ENCODE peak calls at places on chromosome 7, in six cellular contexts. One of them, this sample, is unnamed. For H3K36me3 and H3K27me3, the result is how much of the 10 kb centered on the place peaks cover.

GRCh38 chr7:154794147-154794780 is 208.7 kb downstream of the PAXIP1 start:
- DNase-seq in heart right ventricle: no peak
- DNase-seq in fibroblast of lung: no peak
- DNase-seq in HCT116: no peak
- DNase-seq in GM23248: no peak
- DNase-seq in upper lobe of right lung: no peak
- DNase-seq in this sample: peak

GRCh38 chr7:47352394-47352968 is 229.4 kb downstream of the TNS3 start:
- DNase-seq in fibroblast of lung: no peak
- DNase-seq in heart right ventricle: no peak
- DNase-seq in upper lobe of right lung: peak
- DNase-seq in GM23248: no peak
- DNase-seq in HCT116: no peak
- DNase-seq in this sample: no peak

GRCh38 chr7:30430300-30430699 is 48.3 kb downstream of the NOD1 start:
- DNase-seq in GM23248: no peak
- DNase-seq in fibroblast of lung: no peak
- DNase-seq in upper lobe of right lung: no peak
- DNase-seq in heart right ventricle: no peak
- DNase-seq in HCT116: no peak
- DNase-seq in this sample: no peak

GRCh38 chr7:44216019-44216418 is 15.2 kb downstream of the YKT6 start:
- DNase-seq in fibroblast of lung: no peak
- DNase-seq in HCT116: no peak
- DNase-seq in heart right ventricle: peak
- DNase-seq in upper lobe of right lung: peak
- DNase-seq in GM23248: no peak
- DNase-seq in this sample: peak

GRCh38 chr7:148110097-148110868 is 480.3 kb upstream of the C7orf33 start:
- DNase-seq in fibroblast of lung: no peak
- DNase-seq in GM23248: no peak
- DNase-seq in heart right ventricle: no peak
- DNase-seq in HCT116: no peak
- DNase-seq in upper lobe of right lung: no peak
- DNase-seq in this sample: peak

GRCh38 chr7:81672872-81673271 is 97.0 kb downstream of the HGF start:
- DNase-seq in upper lobe of right lung: no peak
- DNase-seq in GM23248: no peak
- DNase-seq in heart right ventricle: no peak
- DNase-seq in HCT116: no peak
- DNase-seq in fibroblast of lung: no peak
- DNase-seq in this sample: peak

GRCh38 chr7:51160990-51161615 is 155.5 kb downstream of the COBL start:
- DNase-seq in fibroblast of lung: peak
- DNase-seq in upper lobe of right lung: peak
- DNase-seq in HCT116: peak
- DNase-seq in GM23248: peak
- DNase-seq in heart right ventricle: peak
- DNase-seq in this sample: peak

GRCh38 chr7:81167934-81168333 is 249.1 kb upstream of the SEMA3C start:
- DNase-seq in fibroblast of lung: no peak
- DNase-seq in heart right ventricle: no peak
- DNase-seq in HCT116: no peak
- DNase-seq in GM23248: no peak
- DNase-seq in upper lobe of right lung: no peak
- DNase-seq in this sample: no peak

GRCh38 chr7:107939472-107940145 is 48.6 kb downstream of the DLD start:
- DNase-seq in heart right ventricle: peak
- DNase-seq in HCT116: no peak
- DNase-seq in GM23248: peak
- DNase-seq in upper lobe of right lung: no peak
- DNase-seq in fibroblast of lung: peak
- DNase-seq in this sample: no peak

GRCh38 chr7:36115448-36116321 is 37.4 kb upstream of the EEPD1 start:
- DNase-seq in heart right ventricle: peak
- DNase-seq in upper lobe of right lung: peak
- DNase-seq in fibroblast of lung: peak
- DNase-seq in GM23248: peak
- DNase-seq in HCT116: peak
- DNase-seq in this sample: no peak

GRCh38 chr7:156607332-156608175 is 33.0 kb upstream of the RNF32 start:
- DNase-seq in HCT116: no peak
- DNase-seq in fibroblast of lung: peak
- DNase-seq in GM23248: peak
- DNase-seq in heart right ventricle: no peak
- DNase-seq in upper lobe of right lung: no peak
- DNase-seq in this sample: peak

GRCh38 chr7:146375155-146375554 is 258.6 kb downstream of the CNTNAP2 start:
- DNase-seq in fibroblast of lung: no peak
- DNase-seq in heart right ventricle: no peak
- DNase-seq in upper lobe of right lung: no peak
- DNase-seq in HCT116: no peak
- DNase-seq in GM23248: no peak
- DNase-seq in this sample: no peak

GRCh38 chr7:325811-326210 is 35.8 kb downstream of the FOXL3 start:
- DNase-seq in HCT116: no peak
- DNase-seq in fibroblast of lung: no peak
- DNase-seq in heart right ventricle: no peak
- DNase-seq in upper lobe of right lung: no peak
- DNase-seq in GM23248: no peak
- DNase-seq in this sample: no peak

GRCh38 chr7:149727053-149727452 is 46.3 kb downstream of the ZNF467 start:
- DNase-seq in fibroblast of lung: no peak
- DNase-seq in heart right ventricle: no peak
- DNase-seq in upper lobe of right lung: peak
- DNase-seq in HCT116: no peak
- DNase-seq in GM23248: no peak
- DNase-seq in this sample: no peak

GRCh38 chr7:142248-142955 is 50.0 kb upstream of the FAM20C start:
- DNase-seq in fibroblast of lung: peak
- DNase-seq in HCT116: no peak
- DNase-seq in GM23248: no peak
- DNase-seq in upper lobe of right lung: peak
- DNase-seq in heart right ventricle: peak
- DNase-seq in this sample: no peak

GRCh38 chr7:37395618-37396259 is 52.9 kb downstream of the ELMO1 start:
- DNase-seq in GM23248: no peak
- DNase-seq in HCT116: no peak
- DNase-seq in heart right ventricle: no peak
- DNase-seq in upper lobe of right lung: no peak
- DNase-seq in fibroblast of lung: no peak
- DNase-seq in this sample: no peak

GRCh38 chr7:12494354-12495024 is 76.0 kb upstream of the SCIN start:
- DNase-seq in heart right ventricle: no peak
- DNase-seq in HCT116: no peak
- DNase-seq in fibroblast of lung: no peak
- DNase-seq in upper lobe of right lung: no peak
- DNase-seq in GM23248: no peak
- DNase-seq in this sample: peak

GRCh38 chr7:14837216-14837615 is 65.3 kb downstream of the DGKB start:
- DNase-seq in GM23248: peak
- DNase-seq in fibroblast of lung: peak
- DNase-seq in upper lobe of right lung: no peak
- DNase-seq in heart right ventricle: no peak
- DNase-seq in HCT116: no peak
- DNase-seq in this sample: no peak

GRCh38 chr7:135620980-135621850 is 41.1 kb upstream of the STMP1 start:
- DNase-seq in GM23248: peak
- DNase-seq in upper lobe of right lung: no peak
- DNase-seq in heart right ventricle: no peak
- DNase-seq in fibroblast of lung: peak
- DNase-seq in HCT116: peak
- DNase-seq in this sample: peak
- H3K36me3 ChIP-seq in GM23248: under half
- H3K36me3 ChIP-seq in upper lobe of right lung: half or more
- H3K36me3 ChIP-seq in heart right ventricle: half or more
- H3K36me3 ChIP-seq in fibroblast of lung: under half
- H3K36me3 ChIP-seq in HCT116: under half
- H3K36me3 ChIP-seq in this sample: under half

GRCh38 chr7:151168787-151169162 is 1.3 kb upstream of the GBX1 start:
- DNase-seq in HCT116: no peak
- DNase-seq in heart right ventricle: no peak
- DNase-seq in GM23248: no peak
- DNase-seq in upper lobe of right lung: peak
- DNase-seq in fibroblast of lung: no peak
- DNase-seq in this sample: no peak
- H3K4me3 ChIP-seq in HCT116: no peak
- H3K4me3 ChIP-seq in heart right ventricle: no peak
- H3K4me3 ChIP-seq in GM23248: no peak
- H3K4me3 ChIP-seq in upper lobe of right lung: no peak
- H3K4me3 ChIP-seq in fibroblast of lung: no peak
- H3K4me3 ChIP-seq in this sample: no peak

DNA sequence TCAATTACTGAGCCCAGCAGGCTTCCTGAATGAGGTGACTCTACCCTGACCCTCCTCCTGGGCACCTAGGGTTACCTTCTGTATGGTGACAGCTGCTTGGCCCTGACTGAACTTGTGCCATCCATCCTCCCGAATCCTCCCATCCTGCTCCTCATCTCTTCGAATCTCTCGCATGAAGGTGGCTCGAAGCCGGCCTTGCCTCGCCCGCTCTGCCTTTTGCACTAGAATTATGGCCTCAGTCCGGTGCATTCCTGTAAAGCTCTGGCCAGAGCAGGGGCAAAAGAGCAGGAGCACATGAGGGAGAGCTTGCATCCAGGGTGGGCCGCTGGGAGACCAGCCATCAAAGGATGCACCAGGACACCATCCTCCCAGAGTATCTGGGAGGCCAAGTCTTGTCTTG is 7.5 kb downstream of the H2BK1 start:
- DNase-seq in fibroblast of lung: no peak
- DNase-seq in upper lobe of right lung: no peak
- DNase-seq in HCT116: no peak
- DNase-seq in GM23248: no peak
- DNase-seq in heart right ventricle: no peak
- DNase-seq in this sample: peak
- H3K27me3 ChIP-seq in fibroblast of lung: half or more
- H3K27me3 ChIP-seq in upper lobe of right lung: under half
- H3K27me3 ChIP-seq in HCT116: under half
- H3K27me3 ChIP-seq in GM23248: under half
- H3K27me3 ChIP-seq in heart right ventricle: under half
- H3K27me3 ChIP-seq in this sample: under half

DNA sequence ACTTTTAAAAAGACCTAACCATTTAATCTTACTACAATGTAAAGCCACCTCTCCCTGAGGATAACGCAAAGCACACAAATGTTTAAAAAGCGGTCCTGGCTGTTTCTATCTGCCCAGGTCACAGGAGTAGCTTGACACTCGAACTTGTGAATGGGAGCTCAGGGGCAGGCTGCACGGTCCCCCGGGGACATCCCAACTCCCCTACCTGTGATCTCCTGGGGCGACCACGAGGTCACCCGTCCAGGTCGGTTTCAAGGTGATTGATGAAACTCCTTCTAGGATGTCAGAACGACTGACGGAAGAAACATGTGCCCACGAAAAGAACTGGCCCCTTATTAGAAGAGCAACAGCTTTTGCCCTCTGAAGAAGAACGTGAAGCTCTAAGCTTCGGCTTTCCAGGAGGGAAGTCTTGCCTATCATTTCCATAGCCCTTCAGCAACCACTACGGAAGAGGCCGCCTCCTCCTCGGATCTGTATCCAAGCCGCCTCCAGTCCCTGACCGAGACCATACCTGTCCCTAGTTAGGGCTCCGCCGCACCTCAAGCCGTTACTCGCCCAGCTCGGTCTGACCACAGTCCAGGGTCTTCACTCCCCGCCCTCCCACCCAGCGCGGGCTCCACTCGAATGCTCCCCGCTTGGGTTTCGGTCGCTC is 449 bp downstream of the CYCS start:
- DNase-seq in heart right ventricle: no peak
- DNase-seq in upper lobe of right lung: no peak
- DNase-seq in HCT116: no peak
- DNase-seq in GM23248: peak
- DNase-seq in fibroblast of lung: peak
- DNase-seq in this sample: peak
- H3K36me3 ChIP-seq in heart right ventricle: under half
- H3K36me3 ChIP-seq in upper lobe of right lung: under half
- H3K36me3 ChIP-seq in HCT116: under half
- H3K36me3 ChIP-seq in GM23248: under half
- H3K36me3 ChIP-seq in fibroblast of lung: under half
- H3K36me3 ChIP-seq in this sample: under half

DNA sequence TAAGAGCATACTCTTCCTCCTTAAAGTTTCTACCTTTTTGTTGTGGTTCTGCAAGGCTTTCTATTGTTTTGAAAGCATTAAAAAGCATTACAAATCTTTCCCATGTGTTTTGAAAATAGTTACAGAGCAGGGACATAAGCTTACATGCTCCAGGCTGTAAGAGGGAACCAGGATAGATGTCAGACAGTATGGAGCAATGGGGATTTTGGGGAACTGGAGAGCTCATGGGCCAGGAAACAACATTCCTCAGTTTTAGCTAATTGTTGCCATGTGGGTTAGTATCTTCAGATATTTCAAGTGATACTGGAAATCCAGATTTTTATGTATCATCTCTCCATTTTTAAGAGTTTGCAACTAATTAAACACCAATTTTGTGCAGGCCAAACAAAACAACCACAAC is 3.5 kb downstream of the MDFIC start:
- DNase-seq in upper lobe of right lung: no peak
- DNase-seq in heart right ventricle: no peak
- DNase-seq in fibroblast of lung: no peak
- DNase-seq in HCT116: no peak
- DNase-seq in GM23248: no peak
- DNase-seq in this sample: no peak
- H3K4me3 ChIP-seq in upper lobe of right lung: no peak
- H3K4me3 ChIP-seq in heart right ventricle: no peak
- H3K4me3 ChIP-seq in fibroblast of lung: no peak
- H3K4me3 ChIP-seq in HCT116: no peak
- H3K4me3 ChIP-seq in GM23248: no peak
- H3K4me3 ChIP-seq in this sample: no peak